ENCODE peak calls at places on chromosomes 2 and 18, in nine cellular contexts. M is body of pancreas; L is colonic mucosa; W is heart right ventricle; U is right cardiac atrium; C is right lobe of liver; D is effector memory CD4-positive, alpha-beta T cell; X is dorsolateral prefrontal cortex; A is IMR-90. T is an unnamed sample.

GRCh38 chr2:46097714-46098480 is 199.3 kb upstream of the EPAS1 start:
- DNase-seq in M (peak; percentile 47), L (peak; percentile 75), W (no peak), U (peak; percentile 75), C (no peak), D (no peak), X (no peak), A (peak; percentile 100), T (peak; percentile 79)

GRCh38 chr2:119407430-119408220 is 24.0 kb upstream of the TMEM37 start:
- DNase-seq in M (peak; percentile 56), L (peak; percentile 72), W (no peak), U (no peak), C (peak; percentile 64), D (no peak), X (no peak), A (peak; percentile 58), T (peak; percentile 55)

GRCh38 chr2:233152541-233152940 is 92.4 kb downstream of the INPP5D start:
- DNase-seq in M (peak; percentile 61), L (no peak), W (peak; percentile 72), U (peak; percentile 94), C (no peak), D (no peak), X (peak; percentile 57), A (peak; percentile 14), T (peak; percentile 77)

GRCh38 chr2:4674007-4674406 is 970.6 kb downstream of the DCDC2C start:
- DNase-seq in M (no peak), L (no peak), W (no peak), U (no peak), C (no peak), D (no peak), X (no peak), A (no peak), T (no peak)

GRCh38 chr18:32530947-32531651 is 60.4 kb upstream of the GAREM1 start:
- DNase-seq in M (no peak), L (peak; percentile 37), W (no peak), U (no peak), C (no peak), D (no peak), X (no peak), A (peak; percentile 36), T (no peak)

GRCh38 chr2:73963385-73964120 is 21.2 kb upstream of the TET3 start:
- DNase-seq in M (no peak), L (no peak), W (no peak), U (no peak), C (no peak), D (no peak), X (no peak), A (no peak), T (no peak)

GRCh38 chr2:69483024-69483423 is 45.8 kb upstream of the NFU1 start:
- DNase-seq in M (no peak), L (no peak), W (no peak), U (no peak), C (no peak), D (no peak), X (no peak), A (no peak), T (no peak)

GRCh38 chr2:123546348-123546747 is 478.7 kb upstream of the CNTNAP5 start:
- DNase-seq in M (no peak), L (no peak), W (no peak), U (no peak), C (no peak), D (no peak), X (no peak), A (no peak), T (no peak)

GRCh38 chr2:37020887-37021796 is 54.8 kb upstream of the STRN start:
- DNase-seq in M (no peak), L (no peak), W (no peak), U (no peak), C (no peak), D (no peak), X (no peak), A (peak; percentile 39), T (no peak)

GRCh38 chr18:7824970-7825369 is 257.9 kb downstream of the PTPRM start:
- DNase-seq in M (peak; percentile 12), L (no peak), W (peak; percentile 52), U (peak; percentile 82), C (no peak), D (no peak), X (no peak), A (no peak), T (peak; percentile 18)

GRCh38 chr2:62624855-62625254 is 80.7 kb upstream of the EHBP1 start:
- DNase-seq in M (no peak), L (no peak), W (no peak), U (no peak), C (no peak), D (no peak), X (no peak), A (no peak), T (no peak)

GRCh38 chr2:233844064-233844807 is 10.1 kb downstream of the HJURP start:
- DNase-seq in M (no peak), L (no peak), W (no peak), U (no peak), C (no peak), D (no peak), X (no peak), A (no peak), T (no peak)

GRCh38 chr18:75984853-75985252 is 510.2 kb downstream of the ZNF516 start:
- DNase-seq in M (no peak), L (no peak), W (no peak), U (no peak), C (no peak), D (no peak), X (no peak), A (no peak), T (no peak)

GRCh38 chr2:152718909-152719645 is 657 bp downstream of the ARL6IP6 start:
- DNase-seq in M (no peak), L (peak; percentile 84), W (no peak), U (no peak), C (no peak), D (no peak), X (no peak), A (no peak), T (no peak)

GRCh38 chr2:211103989-211104388 is 547.6 kb downstream of the CPS1 start:
- DNase-seq in M (peak; percentile 22), L (peak; percentile 22), W (no peak), U (peak; percentile 32), C (peak; percentile 60), D (no peak), X (no peak), A (no peak), T (peak; percentile 29)

GRCh38 chr2:11930211-11930761 is 183.9 kb downstream of the LPIN1 start:
- DNase-seq in M (peak; percentile 8), L (peak; percentile 26), W (no peak), U (no peak), C (no peak), D (no peak), X (no peak), A (no peak), T (peak; percentile 6)

DNA sequence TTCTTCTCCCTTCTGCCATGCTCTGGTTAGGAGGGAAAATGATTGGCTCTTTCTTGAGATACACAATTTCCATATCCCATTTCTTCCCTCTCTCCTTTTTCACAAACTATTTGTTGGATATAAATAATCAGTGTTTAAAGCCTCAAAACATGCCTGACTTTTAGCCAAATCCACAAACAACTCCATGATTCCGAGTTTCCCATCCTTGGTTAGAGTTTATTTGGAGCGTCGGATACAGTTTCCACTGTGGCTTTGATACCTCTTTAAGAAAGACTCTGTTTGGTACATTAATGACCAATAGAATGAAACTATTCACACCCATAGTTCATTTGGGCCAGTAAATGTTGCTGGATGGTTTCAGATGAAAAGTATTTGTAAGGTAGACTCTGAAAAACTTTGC is 5.9 kb upstream of the FHL2 start:
- DNase-seq in M (no peak), L (no peak), W (no peak), U (no peak), C (no peak), D (no peak), X (no peak), A (no peak), T (no peak)
- H3K27ac ChIP-seq in M (no peak overlapping the region), L (peak overlapping the region; percentile 89), W (no peak overlapping the region), U (no peak overlapping the region), C (no peak overlapping the region), D (no peak overlapping the region), X (no peak overlapping the region), A (peak overlapping the region; percentile 75), T (peak overlapping the region; percentile 44)

DNA sequence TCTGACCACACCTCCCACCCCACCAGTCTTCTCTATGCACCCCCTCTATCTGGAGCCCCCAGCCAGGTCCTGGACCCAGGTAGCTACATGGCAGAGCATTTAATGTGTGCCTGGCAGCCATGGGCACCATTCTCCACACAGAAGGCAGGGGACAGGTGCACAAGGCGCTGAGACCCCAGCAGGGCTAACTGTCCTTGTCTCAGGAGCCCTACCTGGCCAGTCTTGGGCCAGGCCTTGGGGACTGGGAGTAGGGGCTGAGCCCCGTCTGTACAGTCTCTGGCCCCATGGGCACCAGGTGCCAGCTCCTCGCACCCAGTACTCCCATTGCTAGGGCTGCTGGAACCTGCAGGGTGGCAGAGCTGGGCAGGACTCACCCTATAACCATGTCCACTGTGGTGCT is 2.9 kb downstream of the GNLY start:
- DNase-seq in M (no peak), L (no peak), W (no peak), U (no peak), C (no peak), D (no peak), X (no peak), A (no peak), T (no peak)
- H3K27ac ChIP-seq in M (no peak overlapping the region), L (no peak overlapping the region), W (no peak overlapping the region), U (no peak overlapping the region), C (no peak overlapping the region), D (no peak overlapping the region), X (no peak overlapping the region), A (no peak overlapping the region), T (no peak overlapping the region)

GRCh38 chr2:150191349-150191748 is 296.1 kb downstream of the RND3 start:
- DNase-seq in M (no peak), L (no peak), W (no peak), U (no peak), C (no peak), D (no peak), X (no peak), A (peak; percentile 75), T (no peak)
- H3K27ac ChIP-seq in M (no peak overlapping the region), L (no peak overlapping the region), W (no peak overlapping the region), U (no peak overlapping the region), C (no peak overlapping the region), D (no peak overlapping the region), X (no peak overlapping the region), A (no peak overlapping the region), T (no peak overlapping the region)

GRCh38 chr2:178388287-178388686 is 62.7 kb downstream of the PRKRA start:
- DNase-seq in M (no peak), L (no peak), W (no peak), U (no peak), C (no peak), D (no peak), X (no peak), A (no peak), T (no peak)

GRCh38 chr2:178394816-178395215 is 56.2 kb downstream of the PRKRA start:
- DNase-seq in M (no peak), L (no peak), W (no peak), U (no peak), C (no peak), D (no peak), X (no peak), A (no peak), T (no peak)

GRCh38 chr2:178395295-178395694 is 55.7 kb downstream of the PRKRA start:
- DNase-seq in M (no peak), L (no peak), W (no peak), U (no peak), C (no peak), D (no peak), X (no peak), A (no peak), T (no peak)

GRCh38 chr2:178392215-178392614 is 58.8 kb downstream of the PRKRA start:
- DNase-seq in M (no peak), L (no peak), W (no peak), U (no peak), C (no peak), D (no peak), X (no peak), A (peak; percentile 60), T (peak; percentile 7)

GRCh38 chr2:178391701-178392100 is 59.3 kb downstream of the PRKRA start:
- DNase-seq in M (no peak), L (no peak), W (no peak), U (no peak), C (no peak), D (no peak), X (no peak), A (peak; percentile 32), T (no peak)
- H3K27ac ChIP-seq in M (no peak overlapping the region), L (no peak overlapping the region), W (no peak overlapping the region), U (no peak overlapping the region), C (no peak overlapping the region), D (no peak overlapping the region), X (no peak overlapping the region), A (no peak overlapping the region), T (no peak overlapping the region)

T was measured in thyroid gland.